ENCODE peak calls at places on chromosomes 13 and 19, in four cellular contexts. D, R, E and V are unnamed samples.

GRCh38 chr13:24264976-24265375 is 44.4 kb upstream of the C1QTNF9 start:
- DNase-seq in E (no peak), R (no peak), D (peak; percentile 79), V (no peak)

GRCh38 chr19:46882034-46882433 is 21.2 kb downstream of the ARHGAP35 start:
- DNase-seq in D (no peak), E (no peak), R (no peak), V (no peak)

GRCh38 chr13:37129867-37130266 is 24.4 kb upstream of the CSNK1A1L start:
- DNase-seq in E (no peak), D (no peak), R (no peak), V (no peak)

GRCh38 chr19:45251452-45252354 is 632 bp downstream of the MARK4 start:
- DNase-seq in R (no peak), D (peak; percentile 8), E (no peak), V (no peak)

GRCh38 chr19:28744943-28745342 is 468.0 kb downstream of the UQCRFS1 start:
- DNase-seq in R (no peak), D (no peak), E (no peak), V (no peak)

GRCh38 chr13:76379341-76380105 is 506.7 kb downstream of the KCTD12 start:
- DNase-seq in R (no peak), D (no peak), E (no peak), V (no peak)

GRCh38 chr19:31138077-31138476 is 211.2 kb downstream of the TSHZ3 start:
- DNase-seq in R (no peak), D (no peak), E (no peak), V (no peak)

GRCh38 chr19:5676105-5676671 is 4.1 kb downstream of the MICOS13 start:
- DNase-seq in D (no peak), R (no peak), E (no peak), V (no peak)

GRCh38 chr13:75359266-75359665 is 122.7 kb downstream of the TBC1D4 start:
- DNase-seq in D (no peak), R (peak; percentile 82), E (no peak), V (no peak)